ENCODE peak calls at places on chromosomes 4 and X, in five cellular contexts. J, P, N, I and V are unnamed samples.

GRCh38 chrX:154013614-154014360 is 5.9 kb downstream of the IRAK1 start:
- DNase-seq in P (peak), N (no peak), J (no peak), I (no peak), V (no peak)

GRCh38 chrX:78886550-78886949 is 58.6 kb upstream of the P2RY10 start:
- DNase-seq in I (no peak), N (no peak), J (peak), P (peak), V (no peak)

GRCh38 chr4:123444298-123444731 is 47.7 kb downstream of the SPRY1 start:
- DNase-seq in N (peak), I (peak), J (peak), P (peak), V (peak)

GRCh38 chrX:38110231-38110630 is 103.9 kb downstream of the SYTL5 start:
- DNase-seq in P (peak), J (no peak), N (no peak), I (no peak), V (no peak)

GRCh38 chrX:133685806-133686205 is 270.5 kb upstream of the GPC4 start:
- DNase-seq in N (no peak), J (no peak), P (no peak), I (no peak), V (peak)

GRCh38 chrX:150370589-150371312 is 7.6 kb downstream of the MAMLD1 start:
- DNase-seq in P (no peak), I (no peak), N (no peak), J (no peak), V (no peak)

GRCh38 chr4:6230502-6230785 is 30.1 kb upstream of the JAKMIP1 start:
- DNase-seq in N (no peak), J (no peak), I (no peak), P (no peak), V (no peak)

GRCh38 chr4:213971-214370 is 89.7 kb downstream of the ZNF718 start:
- DNase-seq in P (no peak), J (no peak), N (no peak), I (no peak), V (no peak)

GRCh38 chrX:8906299-8906698 is 105.1 kb upstream of the FAM9A start:
- DNase-seq in N (no peak), J (no peak), P (no peak), I (no peak), V (no peak)
- TF ChIP-seq SUZ12 in N (no peak), J (no peak), P (no peak), I (no peak), V (no peak)

GRCh38 chrX:48475774-48476577 is at the start of gene FTSJ1:
- DNase-seq in J (peak), P (peak), I (peak), N (no peak), V (peak)
- TF ChIP-seq SUZ12 in J (no peak), P (peak), I (peak), N (no peak), V (no peak)

DNA sequence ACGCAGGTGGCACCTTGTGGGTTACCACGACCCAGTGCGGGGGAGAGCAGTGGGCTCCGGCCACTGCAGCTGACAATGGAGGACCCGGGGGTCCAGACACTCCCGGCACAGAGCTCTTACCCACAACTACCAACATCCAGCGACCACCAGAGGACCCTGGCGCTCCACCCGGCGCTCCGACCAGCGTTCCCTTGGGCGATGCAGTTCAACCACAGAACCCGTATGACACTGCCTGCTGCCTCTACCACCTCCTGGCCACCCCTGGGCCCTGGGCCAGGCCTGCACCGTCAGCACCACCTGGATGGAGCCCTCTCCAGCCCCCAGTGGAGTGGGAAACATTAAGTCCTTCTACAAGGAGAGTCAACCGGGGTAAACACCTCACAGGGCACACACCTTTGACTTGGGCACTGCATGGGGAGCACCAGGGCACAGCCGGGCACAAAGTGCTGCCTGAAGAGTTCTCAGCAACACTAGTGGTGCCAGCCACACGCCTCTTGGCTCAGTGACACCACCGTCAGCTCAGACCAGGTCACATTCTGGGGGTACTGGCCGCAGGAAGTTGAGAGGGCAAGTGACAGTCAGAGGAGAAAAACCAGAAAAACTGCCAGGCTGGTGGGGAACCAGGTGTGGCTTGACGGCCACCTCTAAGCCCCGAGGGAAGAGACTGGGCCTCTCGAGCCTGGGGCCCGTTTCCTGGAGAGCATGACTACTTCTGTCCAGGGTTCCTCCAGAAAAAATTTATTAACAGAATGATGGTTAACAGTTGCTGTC is 2.6 kb downstream of the CTBP1 start:
- DNase-seq in I (no peak), J (no peak), P (no peak), N (no peak), V (no peak)
- TF ChIP-seq SUZ12 in I (no peak), J (no peak), P (no peak), N (no peak), V (no peak)

GRCh38 chr4:119781044-119781443 is 152.4 kb upstream of the PDE5A start:
- DNase-seq in N (no peak), J (no peak), I (no peak), P (no peak), V (no peak)

GRCh38 chr4:119783200-119783978 is 154.8 kb upstream of the PDE5A start:
- DNase-seq in P (no peak), I (no peak), N (no peak), J (no peak), V (no peak)

GRCh38 chr4:119788334-119789266 is 160.0 kb upstream of the PDE5A start:
- DNase-seq in N (no peak), P (no peak), J (no peak), I (no peak), V (peak)

DNA sequence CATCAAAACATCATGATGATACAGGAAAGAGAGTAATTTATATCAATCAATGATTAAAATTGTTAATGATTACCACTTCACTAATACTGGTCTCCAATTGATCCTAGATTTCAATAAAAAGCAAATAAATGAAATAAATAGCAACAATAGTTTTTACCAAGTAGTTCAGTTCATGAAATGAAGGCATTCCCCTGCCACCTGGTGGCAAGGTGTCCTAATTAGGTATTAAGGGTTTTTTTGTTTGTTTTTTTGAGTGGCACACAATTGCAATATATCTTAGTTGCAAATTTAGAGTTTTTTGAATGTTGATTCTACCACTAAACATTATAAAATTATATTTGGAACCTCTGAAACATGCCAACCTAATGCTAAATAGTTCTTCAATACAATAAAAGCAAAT is 157.4 kb upstream of the PDE5A start:
- DNase-seq in I (peak), P (no peak), N (no peak), J (no peak), V (no peak)
- TF ChIP-seq SUZ12 in I (no peak), P (no peak), N (no peak), J (no peak), V (no peak)

DNA sequence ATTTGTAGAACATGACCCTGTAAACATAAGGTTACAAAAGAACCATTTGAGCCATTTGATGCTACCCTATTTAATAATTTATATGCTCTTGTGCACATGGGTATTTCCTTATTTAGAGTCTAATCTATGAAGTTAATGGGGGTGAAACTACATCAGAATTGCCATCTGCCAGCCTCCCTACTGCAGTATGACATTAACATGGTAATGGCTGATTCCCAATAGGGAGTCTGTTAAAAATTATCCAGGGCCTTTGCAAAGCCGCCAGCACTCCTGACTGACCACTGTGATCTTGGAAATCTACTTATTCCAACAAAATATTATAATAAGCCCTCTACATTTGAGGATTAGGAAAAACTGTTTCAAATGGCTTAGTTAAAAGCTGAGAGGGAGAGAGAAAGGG is 153.7 kb downstream of the CLCN4 start:
- DNase-seq in P (no peak), I (no peak), N (no peak), J (no peak), V (no peak)
- TF ChIP-seq SUZ12 in P (no peak), I (no peak), N (no peak), J (no peak), V (no peak)

DNA sequence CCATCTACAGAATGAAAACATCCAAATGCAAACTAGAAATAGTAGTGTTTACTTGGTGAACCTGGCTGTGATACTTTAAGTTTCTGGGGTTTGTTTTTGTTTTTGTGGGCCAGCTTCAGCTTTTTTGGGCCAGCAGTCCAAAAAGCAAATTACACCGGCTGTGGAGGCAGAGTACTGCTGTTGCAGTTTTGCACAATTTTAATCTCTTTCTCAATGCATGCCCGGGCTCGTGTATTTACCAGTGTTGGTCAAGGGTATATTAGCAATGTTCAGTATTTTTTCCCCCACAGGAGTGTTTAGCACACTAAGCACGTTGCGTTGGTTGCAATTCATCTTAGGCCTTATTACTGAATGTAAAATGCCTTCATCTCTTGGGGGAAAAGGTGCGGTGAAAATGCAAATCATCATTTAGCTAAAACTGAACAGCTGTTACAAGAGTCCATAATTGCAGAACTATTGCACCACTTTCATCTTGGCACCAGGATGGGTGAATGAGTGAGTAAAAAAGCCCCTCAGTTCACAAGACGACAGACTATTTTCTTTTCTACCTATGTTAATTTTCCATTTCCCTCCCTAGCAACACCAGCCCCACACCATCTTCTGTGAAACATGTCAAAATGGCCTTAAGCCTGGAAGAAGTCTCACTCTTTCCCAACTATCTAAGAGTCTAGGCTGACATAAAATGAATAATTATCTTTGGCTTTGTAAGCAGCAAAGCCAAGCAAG is 1.8 kb upstream of the CNOT6L start:
- DNase-seq in J (no peak), P (no peak), N (no peak), I (no peak), V (no peak)
- TF ChIP-seq SUZ12 in J (no peak), P (no peak), N (no peak), I (no peak), V (no peak)

DNA sequence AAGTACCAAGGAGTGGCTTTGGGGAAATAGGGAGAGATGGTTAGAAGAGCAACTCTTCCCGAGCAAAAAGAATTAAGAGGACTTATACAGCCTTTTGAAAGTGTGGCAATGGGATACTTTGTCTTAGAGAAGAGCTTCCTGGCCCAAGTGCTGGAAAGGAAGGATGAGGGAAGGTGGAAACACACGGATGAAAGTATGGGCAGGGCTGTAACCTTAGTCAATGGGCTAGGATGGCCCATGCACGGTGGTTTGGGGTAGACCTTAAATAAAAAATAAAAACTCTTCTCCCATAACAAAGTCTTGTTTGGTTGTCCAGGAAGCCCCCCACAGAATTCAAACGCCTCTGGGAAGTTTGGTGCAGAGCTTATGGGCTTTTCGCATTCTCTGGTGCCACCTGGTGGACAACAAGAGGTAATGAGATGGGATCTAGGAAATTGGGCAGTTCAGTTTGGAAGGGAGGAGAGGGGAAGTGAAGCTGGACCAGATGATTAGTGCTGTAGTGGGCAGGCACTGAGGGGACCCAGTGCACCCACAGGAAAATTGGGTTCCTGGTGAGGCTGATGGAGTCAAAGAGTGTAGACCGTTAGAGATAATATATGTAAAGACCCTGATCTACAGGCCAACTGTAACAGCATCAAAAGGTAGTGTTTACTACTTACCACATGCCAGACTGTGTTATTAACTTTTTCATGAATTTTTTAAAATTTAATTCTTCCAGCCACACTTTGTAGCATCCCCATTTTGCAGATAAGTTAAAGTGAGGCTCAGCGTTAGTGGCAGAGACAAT is 13.8 kb upstream of the ENOX2 start:
- DNase-seq in N (no peak), I (peak), J (no peak), P (peak), V (peak)
- TF ChIP-seq SUZ12 in N (no peak), I (no peak), J (no peak), P (no peak), V (no peak)

GRCh38 chrX:152989292-152989658 is 4.6 kb downstream of the PNMA5 start:
- DNase-seq in J (no peak), I (no peak), P (no peak), N (no peak), V (no peak)
- TF ChIP-seq SUZ12 in J (no peak), I (no peak), P (no peak), N (no peak), V (no peak)